ENCODE peak calls at places on chromosome 14, in nine cellular contexts. X is NCI-H1694 treated with DMSO at 0.1 percent for 48 hours; L is AML-193; J is HFF-Myc; G is NT2/D1; I is NCI-H510A treated with DMSO at 0.1 percent for 48 hours; F is NCI-H446; M is SW480; T is activated CD8-positive, alpha-beta T cell treated with anti-CD3 and anti-CD28 coated beads for 36 hours. K is an unnamed sample.

GRCh38 chr14:76217179-76217578 is 65.5 kb downstream of the GPATCH2L start:
- DNase-seq in X (no peak), L (no peak), J (no peak), G (no peak), I (no peak), F (no peak), M (no peak), T (no peak), K (no peak)

GRCh38 chr14:67331368-67332125 is 28.1 kb downstream of the ATP6V1D start:
- DNase-seq in X (no peak), L (no peak), J (no peak), G (no peak), I (no peak), F (no peak), M (no peak), T (no peak), K (no peak)

GRCh38 chr14:44374906-44375305 is 132.2 kb downstream of the FSCB start:
- DNase-seq in X (no peak), L (no peak), J (no peak), G (no peak), I (no peak), F (no peak), M (no peak), T (no peak), K (no peak)

GRCh38 chr14:71753126-71753830 is 179.0 kb upstream of the RGS6 start:
- DNase-seq in X (peak), L (peak), J (peak), G (peak), I (peak), F (peak), M (peak), T (peak), K (peak)

GRCh38 chr14:65849558-65849957 is 437.0 kb downstream of the FUT8 start:
- DNase-seq in X (no peak), L (no peak), J (no peak), G (no peak), I (peak), F (peak), M (no peak), T (no peak), K (no peak)

GRCh38 chr14:51507556-51508511 is 143.9 kb upstream of the FRMD6 start:
- DNase-seq in X (peak), L (no peak), J (peak), G (no peak), I (peak), F (peak), M (no peak), T (no peak), K (peak)

GRCh38 chr14:63551338-63551737 is 8.2 kb upstream of the PPP2R5E start:
- DNase-seq in X (no peak), L (no peak), J (no peak), G (no peak), I (no peak), F (no peak), M (no peak), T (no peak), K (no peak)

GRCh38 chr14:75295061-75295461 is 16.4 kb downstream of the FOS start:
- DNase-seq in X (no peak), L (no peak), J (no peak), G (no peak), I (peak), F (no peak), M (peak), T (peak), K (peak)

GRCh38 chr14:51658441-51659173 is 6.9 kb downstream of the FRMD6 start:
- DNase-seq in X (no peak), L (no peak), J (no peak), G (no peak), I (no peak), F (no peak), M (no peak), T (no peak), K (no peak)

GRCh38 chr14:67857778-67858350 is 38.3 kb downstream of the RAD51B start:
- DNase-seq in X (no peak), L (no peak), J (no peak), G (no peak), I (no peak), F (no peak), M (no peak), T (no peak), K (no peak)

GRCh38 chr14:39023939-39024871 is 78.8 kb downstream of the SEC23A start:
- DNase-seq in X (peak), L (no peak), J (no peak), G (no peak), I (peak), F (peak), M (no peak), T (no peak), K (no peak)

GRCh38 chr14:65434216-65434850 is 21.8 kb downstream of the FUT8 start:
- DNase-seq in X (no peak), L (no peak), J (no peak), G (peak), I (no peak), F (no peak), M (no peak), T (no peak), K (no peak)

GRCh38 chr14:89566644-89567411 is 149.8 kb upstream of the FOXN3 start:
- DNase-seq in X (no peak), L (peak), J (no peak), G (no peak), I (no peak), F (no peak), M (no peak), T (no peak), K (no peak)

GRCh38 chr14:74804219-74804825 is 41.2 kb downstream of the YLPM1 start:
- DNase-seq in X (peak), L (peak), J (peak), G (peak), I (peak), F (peak), M (peak), T (peak), K (peak)

GRCh38 chr14:105739331-105740102 is 213.1 kb downstream of the TMEM121 start:
- DNase-seq in X (no peak), L (no peak), J (no peak), G (no peak), I (no peak), F (no peak), M (no peak), T (no peak), K (no peak)

GRCh38 chr14:101033446-101034165 is 130.1 kb upstream of the RTL1 start:
- DNase-seq in X (no peak), L (no peak), J (no peak), G (no peak), I (no peak), F (no peak), M (no peak), T (no peak), K (no peak)

GRCh38 chr14:30214014-30214413 is 286.4 kb upstream of the PRKD1 start:
- DNase-seq in X (no peak), L (no peak), J (no peak), G (no peak), I (no peak), F (no peak), M (no peak), T (no peak), K (no peak)

GRCh38 chr14:59629384-59630158 is 53.0 kb upstream of the CCDC175 start:
- DNase-seq in X (peak), L (no peak), J (no peak), G (no peak), I (peak), F (peak), M (no peak), T (no peak), K (no peak)

GRCh38 chr14:32635103-32635719 is 303.5 kb upstream of the NPAS3 start:
- DNase-seq in X (no peak), L (no peak), J (no peak), G (no peak), I (no peak), F (no peak), M (no peak), T (no peak), K (no peak)

GRCh38 chr14:71415404-71415690 is 508.1 kb downstream of the PCNX1 start:
- DNase-seq in X (no peak), L (no peak), J (no peak), G (no peak), I (no peak), F (no peak), M (no peak), T (no peak), K (no peak)

GRCh38 chr14:69263364-69263763 is 3.4 kb downstream of the GALNT16 start:
- DNase-seq in X (peak), L (no peak), J (no peak), G (no peak), I (no peak), F (peak), M (peak), T (no peak), K (peak)

GRCh38 chr14:64060648-64061096 is 207.9 kb downstream of the SYNE2 start:
- DNase-seq in X (no peak), L (no peak), J (peak), G (peak), I (no peak), F (no peak), M (peak), T (peak), K (peak)

GRCh38 chr14:45715946-45716345 is 462.9 kb upstream of the MIS18BP1 start:
- DNase-seq in X (no peak), L (no peak), J (no peak), G (no peak), I (no peak), F (no peak), M (no peak), T (no peak), K (peak)

GRCh38 chr14:65999865-66000264 is 486.3 kb upstream of the CCDC196 start:
- DNase-seq in X (no peak), L (no peak), J (no peak), G (no peak), I (no peak), F (no peak), M (no peak), T (no peak), K (no peak)

GRCh38 chr14:50225067-50225973 is 6.1 kb downstream of the SOS2 start:
- DNase-seq in X (no peak), L (no peak), J (peak), G (no peak), I (no peak), F (peak), M (no peak), T (no peak), K (peak)

GRCh38 chr14:85634205-85634604 is 104.3 kb downstream of the FLRT2 start:
- DNase-seq in X (no peak), L (no peak), J (peak), G (no peak), I (no peak), F (no peak), M (no peak), T (no peak), K (no peak)

K was measured in left kidney.